ENCODE peak calls at places on chromosome 14, in nine cellular contexts. G is heart left ventricle, K is upper lobe of left lung, X is endothelial cell of umbilical vein, D is tibial nerve, U is A549, W is testis, H is spleen, S is adrenal gland. T is an unnamed sample. For H3K4me1, the result is how much of the 10 kb centered on the place peaks cover.

GRCh38 chr14:20878695-20879094 is 12.5 kb upstream of the RNASE3 start:
- DNase-seq in G (no peak), K (no peak), X (no peak), D (no peak), U (no peak), W (no peak), H (no peak), S (no peak), T (no peak)

GRCh38 chr14:67623114-67623513 is 3.4 kb downstream of the ARG2 start:
- DNase-seq in G (no peak), K (peak), X (peak), D (no peak), U (no peak), W (no peak), H (no peak), S (no peak), T (no peak)

GRCh38 chr14:40909906-40910305 is 696.8 kb upstream of the LRFN5 start:
- DNase-seq in G (no peak), K (no peak), X (no peak), D (no peak), U (no peak), W (no peak), H (no peak), S (no peak), T (no peak)

GRCh38 chr14:90534091-90534837 is 137.4 kb downstream of the CALM1 start:
- DNase-seq in G (no peak), K (no peak), X (no peak), D (no peak), U (no peak), W (peak), H (no peak), S (no peak), T (no peak)

GRCh38 chr14:67447033-67447381 is 35.0 kb upstream of the PLEK2 start:
- DNase-seq in G (no peak), K (no peak), X (no peak), D (no peak), U (no peak), W (no peak), H (no peak), S (no peak), T (no peak)

GRCh38 chr14:70721542-70721941 is 79.8 kb downstream of the TTC9 start:
- DNase-seq in G (no peak), K (no peak), X (no peak), D (no peak), U (no peak), W (peak), H (no peak), S (no peak), T (no peak)

GRCh38 chr14:37195327-37195726 is 2.4 kb upstream of the MIPOL1 start:
- DNase-seq in G (no peak), K (no peak), X (peak), D (no peak), U (no peak), W (no peak), H (no peak), S (no peak), T (no peak)

GRCh38 chr14:41606249-41607118 is at the start of gene LRFN5:
- DNase-seq in G (peak), K (no peak), X (no peak), D (no peak), U (no peak), W (peak), H (peak), S (peak), T (no peak)

GRCh38 chr14:99050309-99050708 is 221.7 kb downstream of the BCL11B start:
- DNase-seq in G (no peak), K (no peak), X (no peak), D (no peak), U (no peak), W (no peak), H (no peak), S (no peak), T (no peak)

GRCh38 chr14:66085662-66086061 is 400.5 kb upstream of the CCDC196 start:
- DNase-seq in G (no peak), K (no peak), X (no peak), D (no peak), U (no peak), W (no peak), H (no peak), S (no peak), T (no peak)

GRCh38 chr14:56416213-56416612 is 163.4 kb upstream of the TMEM260 start:
- DNase-seq in G (no peak), K (no peak), X (no peak), D (no peak), U (no peak), W (no peak), H (no peak), S (no peak), T (no peak)

GRCh38 chr14:95645016-95645996 is 40.9 kb upstream of the TCL1B start:
- DNase-seq in G (no peak), K (no peak), X (no peak), D (no peak), U (no peak), W (peak), H (peak), S (no peak), T (no peak)

GRCh38 chr14:70177092-70177491 is 11.7 kb downstream of the SLC8A3 start:
- DNase-seq in G (no peak), K (no peak), X (no peak), D (no peak), U (no peak), W (no peak), H (no peak), S (no peak), T (no peak)

GRCh38 chr14:90858511-90858910 is 42.3 kb upstream of the TTC7B start:
- DNase-seq in G (no peak), K (no peak), X (no peak), D (no peak), U (no peak), W (no peak), H (no peak), S (no peak), T (no peak)

GRCh38 chr14:45785240-45785639 is 532.2 kb upstream of the MIS18BP1 start:
- DNase-seq in G (no peak), K (no peak), X (no peak), D (no peak), U (no peak), W (no peak), H (no peak), S (no peak), T (peak)

GRCh38 chr14:104472073-104472472 is 107.5 kb upstream of the C14orf180 start:
- DNase-seq in G (no peak), K (no peak), X (no peak), D (no peak), U (no peak), W (no peak), H (no peak), S (no peak), T (no peak)

GRCh38 chr14:91374897-91375747 is 42.5 kb downstream of the CCDC88C start:
- DNase-seq in G (no peak), K (no peak), X (no peak), D (no peak), U (no peak), W (no peak), H (no peak), S (no peak), T (no peak)

DNA sequence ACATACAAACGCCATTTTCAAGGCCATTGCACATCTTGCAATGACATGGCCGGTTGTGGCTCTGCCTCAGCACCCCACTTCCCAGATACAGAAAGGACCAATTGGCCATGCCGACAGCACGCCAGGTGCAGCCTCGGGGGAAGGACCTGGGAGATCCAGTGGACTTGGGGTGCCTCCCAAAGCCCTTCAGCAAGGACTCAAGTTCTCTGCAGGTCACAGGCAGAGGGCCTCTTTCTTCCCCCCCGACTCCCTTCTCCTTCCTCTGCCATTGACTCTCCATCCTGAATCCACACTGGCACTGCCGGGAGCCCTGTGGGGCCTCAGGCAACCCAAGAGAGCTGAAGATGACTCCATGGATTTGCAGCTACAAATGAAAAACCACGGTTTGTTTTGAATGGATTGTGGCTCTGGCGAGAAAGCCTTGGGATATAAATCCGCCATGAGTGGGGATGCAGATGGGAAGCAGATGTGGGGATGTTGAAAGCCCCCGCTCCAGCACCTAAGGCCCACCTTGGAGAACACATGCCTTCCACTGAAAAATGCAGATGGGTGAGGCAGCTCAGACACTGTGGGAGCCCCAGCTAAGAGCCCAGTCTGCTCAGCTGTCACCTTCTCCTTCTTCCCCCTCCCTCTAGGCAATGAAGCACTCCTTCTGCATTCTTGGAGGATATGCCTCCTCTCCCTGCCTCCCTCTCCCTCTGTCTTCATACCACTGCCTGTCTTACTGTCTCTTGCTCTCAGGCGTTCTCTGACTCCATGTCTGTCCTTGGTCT is 35.2 kb upstream of the LTBP2 start:
- DNase-seq in G (no peak), K (no peak), X (no peak), D (no peak), U (no peak), W (no peak), H (no peak), S (no peak), T (no peak)
- TF ChIP-seq POLR2A in G (no peak), K (no peak), X (no peak), D (no peak), U (no peak), W (no peak), H (no peak), S (no peak), T (no peak)

GRCh38 chr14:79376557-79376956 is 834.7 kb downstream of the DIO2 start:
- DNase-seq in G (no peak), K (no peak), X (no peak), D (no peak), U (no peak), W (no peak), H (no peak), S (no peak), T (no peak)

GRCh38 chr14:79379266-79379665 is 832.0 kb downstream of the DIO2 start:
- DNase-seq in G (no peak), K (no peak), X (no peak), D (no peak), U (no peak), W (no peak), H (no peak), S (no peak), T (no peak)

GRCh38 chr14:79373451-79373850 is 837.9 kb downstream of the DIO2 start:
- DNase-seq in G (no peak), K (no peak), X (no peak), D (no peak), U (no peak), W (no peak), H (no peak), S (no peak), T (no peak)

GRCh38 chr14:79375336-79375735 is 836.0 kb downstream of the DIO2 start:
- DNase-seq in G (no peak), K (no peak), X (no peak), D (no peak), U (no peak), W (no peak), H (no peak), S (no peak), T (no peak)

GRCh38 chr14:79378020-79378419 is 833.3 kb downstream of the DIO2 start:
- DNase-seq in G (no peak), K (no peak), X (no peak), D (no peak), U (no peak), W (no peak), H (no peak), S (no peak), T (no peak)
- H3K4me1 ChIP-seq in G (under half), K (under half), X (under half), D (under half), U (under half), W (under half), H (under half), S (under half), T (under half)

GRCh38 chr14:93947282-93947681 is 20.1 kb downstream of the FAM181A start:
- DNase-seq in G (no peak), K (no peak), X (no peak), D (no peak), U (no peak), W (no peak), H (no peak), S (no peak), T (no peak)
- TF ChIP-seq CTCF in G (no peak), K (no peak), X (no peak), D (no peak), U (no peak), W (no peak), H (no peak), S (no peak), T (no peak)

DNA sequence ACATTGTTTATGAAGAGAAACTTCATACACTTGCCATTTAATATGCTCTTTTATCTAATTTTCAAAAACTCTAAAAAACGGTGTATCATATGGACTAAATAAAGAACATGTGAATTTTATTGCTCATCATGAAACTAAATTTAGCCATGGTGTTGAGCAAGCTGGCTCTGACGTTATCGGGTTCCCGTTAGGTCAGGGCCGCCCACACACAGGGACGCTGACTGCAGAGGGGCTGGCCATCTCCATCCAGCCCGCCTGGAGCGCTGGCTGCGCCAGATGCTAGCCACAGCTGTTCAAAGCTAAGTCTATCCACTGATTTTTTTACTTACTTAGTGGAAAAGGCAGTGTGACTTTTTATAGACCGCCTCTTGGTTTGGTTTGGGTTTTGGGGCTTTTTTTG is 36.5 kb upstream of the DYNC1H1 start:
- DNase-seq in G (peak), K (peak), X (no peak), D (peak), U (no peak), W (peak), H (peak), S (peak), T (peak)
- TF ChIP-seq POLR2A in G (no peak), K (no peak), X (no peak), D (no peak), U (no peak), W (no peak), H (no peak), S (peak), T (no peak)

DNA sequence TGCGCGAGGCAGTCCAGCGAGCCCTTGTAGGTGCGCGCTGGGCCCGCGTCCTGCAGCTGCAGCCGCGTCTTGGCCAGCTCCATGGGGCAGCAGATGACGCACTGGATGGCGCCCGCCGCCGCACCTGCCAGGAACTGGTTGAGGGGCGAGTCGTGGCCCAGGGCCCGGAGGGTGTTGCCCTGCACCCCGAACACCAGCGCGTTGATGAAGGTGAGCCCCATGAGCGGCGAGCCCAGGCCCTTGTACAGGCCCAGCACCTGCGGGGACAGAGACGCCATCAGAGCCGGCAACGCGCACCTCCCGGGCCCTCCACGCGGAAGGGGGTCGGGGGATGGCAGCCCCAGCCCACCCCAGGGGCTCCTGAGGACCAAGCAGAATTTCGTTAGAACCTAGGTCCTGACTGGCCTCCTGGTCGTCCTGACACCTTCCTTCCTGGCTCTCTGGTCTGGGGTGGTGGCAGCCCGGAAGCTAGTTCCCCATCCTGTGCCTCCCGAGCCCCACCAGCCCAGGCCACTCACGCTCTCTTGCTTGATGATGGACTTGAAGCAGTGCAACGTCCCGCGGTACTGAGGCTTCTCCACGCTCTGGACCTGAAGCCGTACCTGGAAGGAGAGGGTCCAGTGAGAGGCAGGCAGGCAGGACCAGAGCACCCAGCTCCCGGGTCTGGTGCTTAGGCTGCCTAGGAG is 13.3 kb downstream of the SLC25A29 start:
- DNase-seq in G (peak), K (peak), X (no peak), D (no peak), U (no peak), W (peak), H (peak), S (no peak), T (peak)
- H3K4me1 ChIP-seq in G (under half), K (under half), X (under half), D (half or more), U (under half), W (half or more), H (half or more), S (under half), T (under half)

GRCh38 chr14:62283837-62284236 is 521.6 kb downstream of the SNAPC1 start:
- DNase-seq in G (no peak), K (no peak), X (no peak), D (no peak), U (no peak), W (no peak), H (no peak), S (no peak), T (no peak)
- TF ChIP-seq CTCF in G (no peak), K (no peak), X (no peak), D (no peak), U (no peak), W (no peak), H (no peak), S (no peak), T (no peak)